ENCODE peak calls at places on chromosomes 11 and 22, in ten cellular contexts. R is stomach, N is sigmoid colon, S is SK-N-SH, T is breast epithelium, W is suprapubic skin, F is transverse colon, M is spleen, U is HCT116, Y is GM23338. C is an unnamed sample.

GRCh38 chr11:102120006-102120405 is 9.8 kb downstream of the YAP1 start:
- DNase-seq in U (no peak), S (no peak), R (no peak), W (no peak), N (no peak), M (no peak), Y (peak), F (no peak), T (no peak), C (no peak)

GRCh38 chr22:24420072-24420976 is 7.1 kb upstream of the ADORA2A start:
- DNase-seq in S (peak), T (no peak), Y (peak), U (no peak), F (no peak), N (peak), W (peak), R (no peak), M (peak), C (no peak)

GRCh38 chr11:129323896-129324522 is 51.6 kb upstream of the BARX2 start:
- DNase-seq in S (no peak), F (peak), U (no peak), R (peak), T (no peak), N (peak), W (peak), Y (no peak), M (no peak), C (no peak)

GRCh38 chr11:28636033-28636432 is 527.8 kb downstream of the METTL15 start:
- DNase-seq in R (no peak), U (no peak), M (no peak), Y (no peak), W (no peak), S (no peak), T (no peak), F (no peak), N (no peak), C (no peak)

GRCh38 chr11:30478923-30479322 is 107.2 kb downstream of the MPPED2 start:
- DNase-seq in W (no peak), M (no peak), S (no peak), T (no peak), N (peak), F (no peak), Y (no peak), U (no peak), R (no peak), C (no peak)

GRCh38 chr22:42792909-42793847 is 63.9 kb downstream of the ARFGAP3 start:
- DNase-seq in Y (no peak), U (no peak), T (no peak), R (peak), N (peak), M (no peak), W (no peak), F (no peak), S (no peak), C (no peak)

GRCh38 chr11:7278314-7278917 is 26.7 kb downstream of the SYT9 start:
- DNase-seq in R (no peak), S (peak), M (no peak), T (no peak), U (peak), Y (peak), N (no peak), W (no peak), F (no peak), C (no peak)

GRCh38 chr11:65180877-65181568 is 705 bp upstream of the CAPN1 start:
- DNase-seq in N (peak), U (peak), M (peak), Y (peak), S (peak), R (peak), W (peak), F (peak), T (peak), C (no peak)

GRCh38 chr11:68775951-68776388 is 24.6 kb upstream of the TESMIN start:
- DNase-seq in F (no peak), T (no peak), U (peak), S (no peak), Y (no peak), N (no peak), W (no peak), R (no peak), M (no peak), C (no peak)

GRCh38 chr22:44670220-44670983 is 31.6 kb upstream of the PRR5 start:
- DNase-seq in M (no peak), N (no peak), S (no peak), R (no peak), T (no peak), F (no peak), W (no peak), U (no peak), Y (no peak), C (no peak)

GRCh38 chr11:122709042-122709760 is 53.7 kb downstream of the UBASH3B start:
- DNase-seq in R (no peak), U (peak), S (no peak), T (no peak), N (no peak), W (no peak), F (no peak), M (no peak), Y (no peak), C (no peak)

GRCh38 chr11:15972838-15973237 is 383.5 kb downstream of the SOX6 start:
- DNase-seq in T (no peak), N (no peak), R (no peak), S (no peak), F (no peak), M (no peak), Y (peak), W (no peak), U (no peak), C (no peak)

GRCh38 chr22:27115816-27116256 is 458.4 kb downstream of the MIAT start:
- DNase-seq in F (no peak), Y (no peak), W (no peak), R (peak), S (no peak), T (no peak), U (peak), N (no peak), M (no peak), C (no peak)

GRCh38 chr11:107370390-107370789 is 87.2 kb downstream of the CWF19L2 start:
- DNase-seq in R (no peak), F (no peak), W (no peak), U (no peak), T (no peak), M (no peak), N (no peak), S (no peak), Y (no peak), C (no peak)

GRCh38 chr11:121024989-121025388 is 1.1 kb downstream of the TBCEL start:
- DNase-seq in W (no peak), S (no peak), N (no peak), F (no peak), U (no peak), T (no peak), Y (peak), M (no peak), R (no peak), C (no peak)

GRCh38 chr11:79152511-79152910 is 288.3 kb downstream of the TENM4 start:
- DNase-seq in R (no peak), T (no peak), Y (no peak), U (no peak), M (no peak), S (no peak), W (no peak), F (no peak), N (no peak), C (no peak)

GRCh38 chr11:7530013-7530412 is 16.2 kb downstream of the PPFIBP2 start:
- DNase-seq in F (no peak), M (no peak), Y (no peak), W (no peak), R (no peak), N (no peak), U (no peak), S (no peak), T (no peak), C (no peak)

GRCh38 chr11:15097411-15097810 is 17.3 kb upstream of the INSC start:
- DNase-seq in M (no peak), W (no peak), Y (no peak), F (no peak), U (no peak), S (no peak), T (no peak), R (no peak), N (no peak), C (no peak)

GRCh38 chr11:16357776-16358175 is 1.4 kb upstream of the SOX6 start:
- DNase-seq in N (no peak), T (no peak), Y (no peak), S (no peak), W (no peak), R (no peak), U (no peak), M (no peak), F (no peak), C (no peak)

GRCh38 chr11:6599884-6600390 is 3.5 kb downstream of the RRP8 start:
- DNase-seq in T (no peak), R (no peak), Y (no peak), S (no peak), F (no peak), N (peak), W (no peak), U (no peak), M (no peak), C (no peak)

GRCh38 chr22:36333632-36334031 is 54.1 kb downstream of the MYH9 start:
- DNase-seq in S (no peak), U (no peak), W (no peak), M (no peak), R (peak), F (no peak), N (no peak), Y (no peak), T (no peak), C (no peak)

GRCh38 chr22:36334838-36335603 is 52.7 kb downstream of the MYH9 start:
- DNase-seq in N (peak), T (no peak), U (no peak), F (no peak), S (no peak), Y (no peak), R (no peak), W (no peak), M (peak), C (no peak)

GRCh38 chr22:36332623-36333331 is 55.0 kb downstream of the MYH9 start:
- DNase-seq in T (no peak), Y (no peak), S (no peak), F (peak), M (peak), N (no peak), U (no peak), R (peak), W (no peak), C (no peak)

GRCh38 chr22:36335621-36336020 is 52.1 kb downstream of the MYH9 start:
- DNase-seq in M (no peak), N (no peak), F (no peak), W (no peak), Y (no peak), T (no peak), U (no peak), S (no peak), R (no peak), C (no peak)

DNA sequence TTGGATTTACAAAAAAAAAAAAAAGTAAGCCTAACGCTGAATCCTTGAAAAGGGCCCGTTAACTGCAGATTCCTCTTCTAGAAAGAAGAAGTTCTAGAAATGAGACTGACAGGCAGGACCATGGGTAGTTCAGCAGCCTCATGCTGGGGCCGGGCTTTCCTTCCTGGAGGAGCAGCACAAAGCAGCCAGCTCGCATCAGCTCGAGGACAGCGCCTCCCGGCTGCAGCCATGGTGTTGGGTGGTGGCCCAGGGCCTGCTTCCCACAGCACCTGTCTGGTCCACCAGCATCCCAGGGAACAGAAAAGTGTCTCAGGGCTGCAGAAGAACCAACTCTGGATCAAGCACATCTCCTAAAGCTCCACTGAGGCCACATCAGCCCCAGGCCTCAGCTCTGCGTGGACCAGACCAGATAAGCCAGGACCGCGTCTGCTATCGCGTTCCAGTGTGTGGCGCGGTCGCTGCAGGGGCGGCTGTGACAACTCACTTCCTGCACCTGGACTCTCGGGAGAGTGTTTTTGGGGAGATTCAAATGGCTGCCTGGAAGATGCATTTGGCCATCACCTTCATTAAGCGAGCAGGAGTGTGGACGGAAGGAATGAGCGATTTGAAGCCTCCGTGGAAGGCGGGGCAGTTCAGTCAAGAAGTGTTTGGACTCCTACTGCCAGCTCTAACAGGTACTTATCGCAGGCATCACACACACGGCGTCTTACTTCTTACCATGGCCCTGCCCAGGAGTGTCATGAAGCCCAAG is 53.5 kb downstream of the MYH9 start:
- DNase-seq in F (peak), T (no peak), S (no peak), M (peak), N (peak), U (no peak), Y (peak), R (no peak), W (no peak), C (no peak)
- TF ChIP-seq POLR2AphosphoS5 in F (peak), T (peak), S (no peak), M (peak), N (peak), U (no peak), Y (no peak), R (peak), W (no peak), C (peak)

DNA sequence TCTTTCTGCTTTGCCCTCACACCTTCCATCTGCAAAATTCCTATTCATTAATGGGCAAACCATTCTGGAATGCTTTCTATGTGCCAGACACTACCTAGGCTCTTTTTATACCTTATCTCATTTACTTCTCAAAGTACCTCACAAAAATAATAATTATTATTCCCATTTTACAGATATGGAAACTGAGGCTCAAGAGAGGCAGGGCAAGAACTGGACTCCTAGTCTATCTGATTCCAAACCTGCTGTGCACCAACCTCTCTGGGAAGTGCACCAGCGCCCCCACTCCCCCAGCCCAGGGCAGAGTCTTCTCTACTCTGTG is 826 bp upstream of the DGAT2 start:
- DNase-seq in U (no peak), F (no peak), N (no peak), T (no peak), R (no peak), S (no peak), M (no peak), W (no peak), Y (no peak), C (no peak)
- H3K4me3 ChIP-seq in U (no peak), F (no peak), N (no peak), T (peak), R (peak), S (no peak), M (peak), W (peak), Y (peak), C (peak)

DNA sequence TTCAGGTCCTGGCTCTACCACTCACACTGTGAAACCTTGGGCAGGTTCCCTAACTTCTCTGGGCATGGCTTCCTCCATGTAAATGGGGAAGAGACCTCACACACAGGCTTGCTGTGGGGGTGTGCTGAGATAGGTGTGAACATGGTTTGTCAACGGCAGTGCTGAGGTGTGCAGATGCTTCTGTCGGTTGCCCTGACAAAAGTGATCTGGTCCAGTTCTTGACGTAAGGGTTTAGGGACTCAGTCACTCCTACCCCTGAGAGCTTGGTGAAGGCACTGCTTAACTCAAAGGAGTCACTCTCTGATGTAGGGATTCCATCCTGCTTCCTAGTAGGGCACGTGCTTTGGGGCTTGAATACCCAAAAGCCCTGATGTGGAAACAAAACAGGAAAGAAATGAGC is 1.9 kb downstream of the C1QTNF4 start:
- DNase-seq in S (no peak), T (no peak), N (no peak), Y (no peak), M (peak), R (no peak), W (no peak), F (no peak), U (no peak), C (no peak)
- TF ChIP-seq POLR2AphosphoS5 in S (no peak), T (no peak), N (no peak), Y (no peak), M (no peak), R (no peak), W (no peak), F (no peak), U (no peak), C (no peak)

GRCh38 chr11:119085523-119085878 is 820 bp downstream of the HMBS start:
- DNase-seq in F (peak), U (no peak), Y (no peak), R (no peak), S (peak), W (no peak), M (no peak), N (no peak), T (no peak), C (no peak)
- H3K4me3 ChIP-seq in F (peak), U (peak), Y (peak), R (peak), S (peak), W (peak), M (peak), N (peak), T (peak), C (peak)

GRCh38 chr11:44065851-44066731 is at the start of gene ACCS:
- DNase-seq in N (peak), F (peak), T (peak), M (peak), S (peak), W (peak), U (peak), R (peak), Y (peak), C (peak)
- TF ChIP-seq POLR2AphosphoS5 in N (peak), F (peak), T (peak), M (peak), S (peak), W (no peak), U (peak), R (peak), Y (peak), C (peak)

DNA sequence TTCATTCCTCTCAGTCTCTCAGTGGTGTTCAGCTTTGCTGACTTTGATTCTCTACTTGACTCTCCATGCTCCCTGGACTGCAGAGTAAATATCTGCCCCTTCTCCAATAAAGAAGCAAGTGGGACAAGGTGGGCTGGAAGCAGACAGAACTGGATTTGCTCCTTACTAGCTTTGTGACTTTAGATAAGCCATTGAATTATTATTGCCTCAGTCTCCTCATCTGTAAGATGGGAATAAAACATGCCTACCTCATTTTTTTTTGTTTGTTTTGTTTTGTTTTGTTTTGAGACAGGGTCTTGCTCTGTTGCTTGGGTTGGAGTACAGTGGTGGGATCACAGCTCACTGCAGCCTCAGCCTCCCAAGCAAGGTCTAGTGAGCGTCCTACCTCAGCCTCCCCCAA is 44.6 kb downstream of the WT1 start:
- DNase-seq in N (no peak), M (no peak), T (no peak), Y (no peak), W (no peak), F (no peak), U (no peak), S (no peak), R (no peak), C (no peak)
- H3K4me3 ChIP-seq in N (no peak), M (no peak), T (no peak), Y (no peak), W (no peak), F (no peak), U (no peak), S (no peak), R (no peak), C (no peak)

GRCh38 chr11:105181521-105181920 is 42.0 kb upstream of the CARD18 start:
- DNase-seq in W (no peak), R (no peak), F (no peak), S (no peak), N (no peak), T (no peak), Y (no peak), U (no peak), M (no peak), C (no peak)
- TF ChIP-seq POLR2AphosphoS5 in W (no peak), R (no peak), F (no peak), S (no peak), N (no peak), T (no peak), Y (no peak), U (no peak), M (no peak), C (peak)

GRCh38 chr22:46027219-46028068 is 50.5 kb upstream of the WNT7B start:
- DNase-seq in F (peak), M (peak), S (no peak), W (peak), Y (peak), R (peak), U (no peak), N (peak), T (peak), C (no peak)
- H3K4me3 ChIP-seq in F (peak), M (peak), S (no peak), W (peak), Y (peak), R (peak), U (no peak), N (peak), T (peak), C (peak)

GRCh38 chr11:115238802-115239201 is 265.4 kb downstream of the CADM1 start:
- DNase-seq in W (no peak), M (no peak), S (no peak), T (no peak), F (no peak), R (no peak), U (no peak), N (no peak), Y (peak), C (no peak)
- TF ChIP-seq POLR2AphosphoS5 in W (no peak), M (no peak), S (no peak), T (no peak), F (no peak), R (no peak), U (no peak), N (no peak), Y (no peak), C (no peak)

GRCh38 chr11:72523991-72524390 is 89.7 kb upstream of the CLPB start:
- DNase-seq in F (no peak), M (no peak), R (no peak), T (no peak), S (no peak), Y (no peak), W (no peak), U (no peak), N (no peak), C (no peak)

GRCh38 chr11:72521672-72522071 is 87.3 kb upstream of the CLPB start:
- DNase-seq in F (no peak), W (no peak), U (no peak), S (no peak), Y (no peak), N (no peak), R (no peak), T (no peak), M (no peak), C (no peak)

GRCh38 chr11:72522186-72522585 is 87.9 kb upstream of the CLPB start:
- DNase-seq in N (no peak), U (no peak), F (no peak), R (no peak), Y (no peak), T (no peak), W (no peak), S (no peak), M (no peak), C (no peak)

GRCh38 chr11:72520815-72521214 is 86.5 kb upstream of the CLPB start:
- DNase-seq in N (no peak), R (no peak), M (no peak), W (no peak), S (no peak), Y (no peak), T (no peak), U (no peak), F (no peak), C (no peak)

DNA sequence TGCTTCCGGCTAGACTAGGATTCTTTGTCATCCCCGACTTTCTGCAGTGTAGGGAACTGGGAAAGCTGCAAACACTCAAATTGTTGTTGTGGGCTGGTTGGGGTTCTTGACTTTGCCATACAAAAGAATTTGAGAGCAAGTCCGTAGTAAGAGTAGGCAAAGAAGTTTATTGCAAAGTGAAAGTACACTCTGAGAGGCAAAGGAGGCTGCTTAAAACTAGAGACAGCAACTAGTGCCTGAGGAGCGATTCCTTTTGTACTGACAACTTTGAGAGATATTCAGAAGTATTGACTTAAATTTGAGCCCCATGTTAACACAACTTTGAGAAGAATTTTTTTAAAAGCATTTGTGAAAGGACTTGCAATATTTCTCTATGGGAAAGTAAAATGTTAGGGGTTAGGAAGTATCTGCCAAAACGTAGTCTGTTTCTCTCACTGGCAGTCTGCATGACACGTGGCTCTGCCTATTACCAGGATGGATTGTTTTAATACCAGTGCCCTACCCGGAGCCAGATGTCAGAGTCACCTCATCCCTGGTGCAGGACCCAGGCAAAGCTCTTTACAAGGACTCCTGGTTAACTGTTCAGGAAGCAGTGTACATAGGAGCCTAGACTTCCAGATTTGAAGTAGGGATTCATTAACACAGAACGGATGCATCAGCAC is 85.0 kb upstream of the CLPB start:
- DNase-seq in R (no peak), Y (no peak), S (peak), F (no peak), N (no peak), U (no peak), M (no peak), W (no peak), T (no peak), C (no peak)
- H3K4me3 ChIP-seq in R (no peak), Y (no peak), S (no peak), F (no peak), N (peak), U (no peak), M (peak), W (peak), T (peak), C (peak)